ENCODE peak calls at places on chromosomes 11 and 22, in ten cellular contexts. One of them, this sample, is unnamed.

GRCh38 chr22:41359376-41359775 is 22.4 kb upstream of the TEF start:
- DNase-seq in lower lobe of right lung: no peak
- DNase-seq in HFFc6: no peak
- DNase-seq in fibroblast of lung: no peak
- DNase-seq in HFF-Myc: no peak
- DNase-seq in kidney: no peak
- DNase-seq in Peyer's patch: no peak
- DNase-seq in cardiac fibroblast: no peak
- DNase-seq in fibroblast of mammary gland: no peak
- DNase-seq in prostate gland: no peak
- DNase-seq in this sample: no peak

GRCh38 chr22:32810241-32811133 is 9.0 kb downstream of the TIMP3 start:
- DNase-seq in lower lobe of right lung: no peak
- DNase-seq in HFFc6: no peak
- DNase-seq in fibroblast of lung: peak; percentile 59
- DNase-seq in HFF-Myc: no peak
- DNase-seq in kidney: no peak
- DNase-seq in Peyer's patch: no peak
- DNase-seq in cardiac fibroblast: no peak
- DNase-seq in fibroblast of mammary gland: no peak
- DNase-seq in prostate gland: no peak
- DNase-seq in this sample: peak; percentile 96

GRCh38 chr11:78138694-78139421 is 568 bp downstream of the ALG8 start:
- DNase-seq in lower lobe of right lung: no peak
- DNase-seq in HFFc6: peak; percentile 39
- DNase-seq in fibroblast of lung: no peak
- DNase-seq in HFF-Myc: no peak
- DNase-seq in kidney: no peak
- DNase-seq in Peyer's patch: no peak
- DNase-seq in cardiac fibroblast: peak; percentile 46
- DNase-seq in fibroblast of mammary gland: peak; percentile 31
- DNase-seq in prostate gland: no peak
- DNase-seq in this sample: peak; percentile 57

GRCh38 chr22:38433871-38434270 is 21.1 kb downstream of the KCNJ4 start:
- DNase-seq in lower lobe of right lung: no peak
- DNase-seq in HFFc6: no peak
- DNase-seq in fibroblast of lung: no peak
- DNase-seq in HFF-Myc: no peak
- DNase-seq in kidney: no peak
- DNase-seq in Peyer's patch: no peak
- DNase-seq in cardiac fibroblast: no peak
- DNase-seq in fibroblast of mammary gland: no peak
- DNase-seq in prostate gland: no peak
- DNase-seq in this sample: no peak

GRCh38 chr11:70731670-70732492 is 333.6 kb downstream of the CTTN start:
- DNase-seq in lower lobe of right lung: peak; percentile 24
- DNase-seq in HFFc6: no peak
- DNase-seq in fibroblast of lung: no peak
- DNase-seq in HFF-Myc: no peak
- DNase-seq in kidney: peak; percentile 49
- DNase-seq in Peyer's patch: no peak
- DNase-seq in cardiac fibroblast: no peak
- DNase-seq in fibroblast of mammary gland: no peak
- DNase-seq in prostate gland: no peak
- DNase-seq in this sample: no peak

GRCh38 chr11:10376061-10376460 is 71.2 kb downstream of the ADM start:
- DNase-seq in lower lobe of right lung: no peak
- DNase-seq in HFFc6: no peak
- DNase-seq in fibroblast of lung: no peak
- DNase-seq in HFF-Myc: no peak
- DNase-seq in kidney: no peak
- DNase-seq in Peyer's patch: no peak
- DNase-seq in cardiac fibroblast: no peak
- DNase-seq in fibroblast of mammary gland: peak; percentile 70
- DNase-seq in prostate gland: no peak
- DNase-seq in this sample: no peak

GRCh38 chr11:47768090-47768620 is 1.0 kb upstream of the FNBP4 start:
- DNase-seq in lower lobe of right lung: peak; percentile 82
- DNase-seq in HFFc6: peak; percentile 66
- DNase-seq in fibroblast of lung: peak; percentile 82
- DNase-seq in HFF-Myc: peak; percentile 60
- DNase-seq in kidney: peak; percentile 85
- DNase-seq in Peyer's patch: peak; percentile 22
- DNase-seq in cardiac fibroblast: peak; percentile 80
- DNase-seq in fibroblast of mammary gland: peak; percentile 78
- DNase-seq in prostate gland: peak; percentile 51
- DNase-seq in this sample: peak; percentile 69

GRCh38 chr11:110939471-110939870 is 227.2 kb upstream of the ARHGAP20 start:
- DNase-seq in lower lobe of right lung: no peak
- DNase-seq in HFFc6: no peak
- DNase-seq in fibroblast of lung: no peak
- DNase-seq in HFF-Myc: no peak
- DNase-seq in kidney: no peak
- DNase-seq in Peyer's patch: no peak
- DNase-seq in cardiac fibroblast: no peak
- DNase-seq in fibroblast of mammary gland: no peak
- DNase-seq in prostate gland: no peak
- DNase-seq in this sample: no peak

GRCh38 chr11:72141066-72141465 is 5.5 kb downstream of the FOLR3 start:
- DNase-seq in lower lobe of right lung: no peak
- DNase-seq in HFFc6: peak; percentile 96
- DNase-seq in fibroblast of lung: peak; percentile 72
- DNase-seq in HFF-Myc: peak; percentile 75
- DNase-seq in kidney: no peak
- DNase-seq in Peyer's patch: no peak
- DNase-seq in cardiac fibroblast: peak; percentile 94
- DNase-seq in fibroblast of mammary gland: peak; percentile 94
- DNase-seq in prostate gland: no peak
- DNase-seq in this sample: peak; percentile 90

GRCh38 chr22:33853200-33854097 is 66.8 kb downstream of the LARGE1 start:
- DNase-seq in lower lobe of right lung: peak; percentile 74
- DNase-seq in HFFc6: peak; percentile 59
- DNase-seq in fibroblast of lung: peak; percentile 81
- DNase-seq in HFF-Myc: no peak
- DNase-seq in kidney: peak; percentile 84
- DNase-seq in Peyer's patch: peak; percentile 47
- DNase-seq in cardiac fibroblast: peak; percentile 84
- DNase-seq in fibroblast of mammary gland: peak; percentile 69
- DNase-seq in prostate gland: peak; percentile 89
- DNase-seq in this sample: peak; percentile 5

GRCh38 chr11:72665911-72666472 is 8.2 kb downstream of the PDE2A start:
- DNase-seq in lower lobe of right lung: no peak
- DNase-seq in HFFc6: no peak
- DNase-seq in fibroblast of lung: no peak
- DNase-seq in HFF-Myc: no peak
- DNase-seq in kidney: no peak
- DNase-seq in Peyer's patch: no peak
- DNase-seq in cardiac fibroblast: no peak
- DNase-seq in fibroblast of mammary gland: no peak
- DNase-seq in prostate gland: no peak
- DNase-seq in this sample: no peak

GRCh38 chr22:46563381-46564083 is 26.1 kb upstream of the CELSR1 start:
- DNase-seq in lower lobe of right lung: peak; percentile 86
- DNase-seq in HFFc6: peak; percentile 16
- DNase-seq in fibroblast of lung: peak; percentile 51
- DNase-seq in HFF-Myc: no peak
- DNase-seq in kidney: peak; percentile 91
- DNase-seq in Peyer's patch: peak; percentile 81
- DNase-seq in cardiac fibroblast: peak; percentile 56
- DNase-seq in fibroblast of mammary gland: peak; percentile 34
- DNase-seq in prostate gland: peak; percentile 61
- DNase-seq in this sample: peak; percentile 63

GRCh38 chr11:104879514-104880190 is 18.6 kb downstream of the CASP12 start:
- DNase-seq in lower lobe of right lung: no peak
- DNase-seq in HFFc6: no peak
- DNase-seq in fibroblast of lung: no peak
- DNase-seq in HFF-Myc: no peak
- DNase-seq in kidney: no peak
- DNase-seq in Peyer's patch: no peak
- DNase-seq in cardiac fibroblast: no peak
- DNase-seq in fibroblast of mammary gland: no peak
- DNase-seq in prostate gland: no peak
- DNase-seq in this sample: no peak

GRCh38 chr11:7413961-7414728 is 71.2 kb upstream of the OLFML1 start:
- DNase-seq in lower lobe of right lung: no peak
- DNase-seq in HFFc6: no peak
- DNase-seq in fibroblast of lung: no peak
- DNase-seq in HFF-Myc: no peak
- DNase-seq in kidney: no peak
- DNase-seq in Peyer's patch: no peak
- DNase-seq in cardiac fibroblast: no peak
- DNase-seq in fibroblast of mammary gland: no peak
- DNase-seq in prostate gland: no peak
- DNase-seq in this sample: peak; percentile 66

DNA sequence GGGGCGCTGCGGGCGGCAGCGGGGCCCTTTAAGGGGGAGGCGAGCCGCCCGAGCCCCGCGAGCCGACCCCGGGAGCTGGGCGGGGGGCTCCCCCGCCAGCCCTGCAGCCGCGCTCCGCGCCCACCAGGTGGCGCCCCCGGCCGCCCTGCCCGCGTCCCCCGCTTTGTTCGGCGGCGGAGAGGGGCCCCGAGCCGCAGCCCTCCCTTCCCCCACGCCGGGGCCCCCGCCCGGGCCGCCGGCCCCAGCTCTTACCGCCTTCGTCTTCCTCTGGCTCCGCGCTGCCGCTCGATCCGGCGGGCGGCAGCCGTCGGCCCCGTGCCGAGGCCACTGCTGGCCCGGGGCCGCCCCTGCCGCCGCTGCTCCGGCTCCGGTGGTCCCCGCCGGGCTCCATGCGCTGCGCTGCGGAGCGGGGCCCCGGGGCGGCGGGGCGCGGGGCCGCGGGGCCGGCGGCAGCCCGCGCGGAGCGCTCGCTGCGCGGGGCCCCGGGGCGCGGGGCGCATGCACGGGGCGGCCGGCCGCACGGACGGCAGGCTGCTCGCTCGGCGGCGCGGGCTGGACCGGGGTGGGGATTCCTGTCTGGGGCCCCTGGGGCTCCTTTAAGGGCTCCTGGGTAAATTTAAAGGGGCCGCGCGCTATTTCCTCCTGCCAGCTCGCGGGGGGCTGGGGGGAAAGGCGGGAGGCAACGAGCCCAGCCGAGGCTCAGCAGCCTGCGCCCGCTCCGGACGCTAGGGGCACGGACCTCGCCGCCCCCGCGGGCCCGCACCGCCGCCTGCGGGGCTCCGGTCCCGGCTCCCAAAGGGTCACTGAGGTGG is at the start of gene ZFTA:
- DNase-seq in lower lobe of right lung: peak; percentile 71
- DNase-seq in HFFc6: peak; percentile 41
- DNase-seq in fibroblast of lung: peak; percentile 66
- DNase-seq in HFF-Myc: no peak
- DNase-seq in kidney: peak; percentile 88
- DNase-seq in Peyer's patch: peak; percentile 67
- DNase-seq in cardiac fibroblast: peak; percentile 62
- DNase-seq in fibroblast of mammary gland: peak; percentile 34
- DNase-seq in prostate gland: peak; percentile 39
- DNase-seq in this sample: peak; percentile 56
- TF ChIP-seq CTCF in lower lobe of right lung: peak; percentile 51
- TF ChIP-seq CTCF in HFFc6: peak; percentile 76
- TF ChIP-seq CTCF in fibroblast of lung: peak; percentile 27
- TF ChIP-seq CTCF in HFF-Myc: peak; percentile 22
- TF ChIP-seq CTCF in kidney: peak; percentile 61
- TF ChIP-seq CTCF in Peyer's patch: peak; percentile 72
- TF ChIP-seq CTCF in cardiac fibroblast: peak; percentile 24
- TF ChIP-seq CTCF in fibroblast of mammary gland: no peak
- TF ChIP-seq CTCF in prostate gland: peak; percentile 79
- TF ChIP-seq CTCF in this sample: peak; percentile 5

DNA sequence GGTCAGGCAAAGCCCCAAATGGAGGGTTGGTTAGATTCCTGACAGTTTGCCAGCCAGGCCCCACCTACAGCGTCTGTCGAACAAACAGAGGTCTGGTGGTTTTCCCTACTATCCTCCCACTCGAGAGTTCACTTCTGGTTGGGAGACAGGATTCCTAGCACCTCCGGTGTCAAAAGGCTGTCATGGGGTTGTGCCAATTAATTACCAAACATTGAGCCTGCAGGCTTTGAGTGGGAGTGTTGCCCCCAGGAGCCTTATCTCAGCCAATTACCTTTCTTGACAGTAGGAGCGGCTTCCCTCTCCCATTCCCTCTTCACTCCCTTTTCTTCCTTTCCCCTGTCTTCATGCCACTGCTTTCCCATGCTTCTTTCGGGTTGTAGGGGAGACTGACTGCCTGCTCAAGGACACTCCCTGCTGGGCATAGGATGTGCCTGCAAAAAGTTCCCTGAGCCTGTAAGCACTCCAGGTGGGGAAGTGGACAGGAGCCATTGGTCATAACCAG is 4.7 kb upstream of the TTC36 start:
- DNase-seq in lower lobe of right lung: no peak
- DNase-seq in HFFc6: peak; percentile 26
- DNase-seq in fibroblast of lung: peak; percentile 28
- DNase-seq in HFF-Myc: no peak
- DNase-seq in kidney: no peak
- DNase-seq in Peyer's patch: no peak
- DNase-seq in cardiac fibroblast: peak; percentile 54
- DNase-seq in fibroblast of mammary gland: peak; percentile 36
- DNase-seq in prostate gland: no peak
- DNase-seq in this sample: peak; percentile 57
- TF ChIP-seq CTCF in lower lobe of right lung: peak; percentile 24
- TF ChIP-seq CTCF in HFFc6: peak; percentile 43
- TF ChIP-seq CTCF in fibroblast of lung: peak; percentile 58
- TF ChIP-seq CTCF in HFF-Myc: peak; percentile 55
- TF ChIP-seq CTCF in kidney: peak; percentile 30
- TF ChIP-seq CTCF in Peyer's patch: no peak
- TF ChIP-seq CTCF in cardiac fibroblast: peak; percentile 63
- TF ChIP-seq CTCF in fibroblast of mammary gland: peak; percentile 53
- TF ChIP-seq CTCF in prostate gland: peak; percentile 13
- TF ChIP-seq CTCF in this sample: peak; percentile 61

GRCh38 chr22:29824677-29825076 is 13.4 kb downstream of the ASCC2 start:
- DNase-seq in lower lobe of right lung: no peak
- DNase-seq in HFFc6: no peak
- DNase-seq in fibroblast of lung: no peak
- DNase-seq in HFF-Myc: no peak
- DNase-seq in kidney: no peak
- DNase-seq in Peyer's patch: no peak
- DNase-seq in cardiac fibroblast: no peak
- DNase-seq in fibroblast of mammary gland: no peak
- DNase-seq in prostate gland: no peak
- DNase-seq in this sample: no peak
- TF ChIP-seq CTCF in lower lobe of right lung: no peak
- TF ChIP-seq CTCF in HFFc6: no peak
- TF ChIP-seq CTCF in fibroblast of lung: no peak
- TF ChIP-seq CTCF in HFF-Myc: no peak
- TF ChIP-seq CTCF in kidney: no peak
- TF ChIP-seq CTCF in Peyer's patch: no peak
- TF ChIP-seq CTCF in cardiac fibroblast: no peak
- TF ChIP-seq CTCF in fibroblast of mammary gland: no peak
- TF ChIP-seq CTCF in prostate gland: no peak
- TF ChIP-seq CTCF in this sample: no peak

DNA sequence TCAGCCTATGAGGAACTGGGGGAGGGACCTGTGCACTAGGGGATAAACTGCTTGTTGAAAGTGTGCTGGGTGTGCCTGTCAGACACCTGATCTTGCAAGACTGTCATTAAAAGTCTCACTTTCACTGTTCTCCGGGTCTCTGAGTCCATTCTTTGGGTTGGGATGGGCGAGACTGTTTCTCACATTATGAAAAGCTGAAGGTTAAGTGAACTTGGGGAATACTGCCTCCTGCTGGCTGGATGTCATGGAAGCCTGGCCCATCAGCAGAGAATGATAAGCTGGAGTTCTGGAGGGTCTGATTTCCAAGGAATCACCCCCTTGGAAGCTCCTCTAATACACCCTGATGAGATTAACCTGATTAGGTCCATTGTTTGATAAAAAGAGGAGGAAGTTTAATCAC is 9.0 kb upstream of the VPREB1 start:
- DNase-seq in lower lobe of right lung: no peak
- DNase-seq in HFFc6: peak; percentile 28
- DNase-seq in fibroblast of lung: peak; percentile 19
- DNase-seq in HFF-Myc: no peak
- DNase-seq in kidney: no peak
- DNase-seq in Peyer's patch: peak; percentile 50
- DNase-seq in cardiac fibroblast: peak; percentile 59
- DNase-seq in fibroblast of mammary gland: peak; percentile 34
- DNase-seq in prostate gland: no peak
- DNase-seq in this sample: peak; percentile 52
- TF ChIP-seq CTCF in lower lobe of right lung: peak; percentile 60
- TF ChIP-seq CTCF in HFFc6: peak; percentile 77
- TF ChIP-seq CTCF in fibroblast of lung: peak; percentile 46
- TF ChIP-seq CTCF in HFF-Myc: peak; percentile 48
- TF ChIP-seq CTCF in kidney: peak; percentile 58
- TF ChIP-seq CTCF in Peyer's patch: peak; percentile 27
- TF ChIP-seq CTCF in cardiac fibroblast: peak; percentile 63
- TF ChIP-seq CTCF in fibroblast of mammary gland: peak; percentile 52
- TF ChIP-seq CTCF in prostate gland: peak; percentile 18
- TF ChIP-seq CTCF in this sample: peak; percentile 47